ENCODE peak calls at places on chromosomes 7 and 10, in seven cellular contexts. C, Y, R, A, T, M and P are unnamed samples.

GRCh38 chr7:142626420-142627035 is 122.7 kb upstream of the PRSS1 start:
- DNase-seq in R (peak; percentile 84), C (peak; percentile 67), T (peak; percentile 49), M (peak; percentile 70), Y (no peak), A (peak; percentile 76), P (peak; percentile 62)

GRCh38 chr10:2036209-2036608 is 298.9 kb upstream of the ADARB2 start:
- DNase-seq in A (no peak), R (no peak), M (no peak), Y (no peak), C (no peak), T (no peak), P (no peak)

GRCh38 chr10:20215547-20216152 is 399.4 kb downstream of the PLXDC2 start:
- DNase-seq in A (no peak), R (no peak), M (no peak), Y (no peak), C (no peak), T (no peak), P (peak; percentile 64)

GRCh38 chr7:138979988-138980574 is 1.1 kb downstream of the KIAA1549 start:
- DNase-seq in T (no peak), M (no peak), R (no peak), A (no peak), Y (no peak), C (no peak), P (no peak)

GRCh38 chr7:80563561-80564327 is 51.9 kb upstream of the GNAT3 start:
- DNase-seq in R (no peak), Y (no peak), T (no peak), M (no peak), A (no peak), C (no peak), P (no peak)

GRCh38 chr10:93991596-93992284 is 2.0 kb upstream of the PLCE1 start:
- DNase-seq in A (peak; percentile 11), C (peak; percentile 45), R (peak; percentile 49), T (no peak), Y (no peak), M (no peak), P (peak; percentile 73)

GRCh38 chr7:44515595-44516268 is 25.3 kb upstream of the NUDCD3 start:
- DNase-seq in C (no peak), R (no peak), M (no peak), Y (no peak), T (no peak), A (no peak), P (no peak)

GRCh38 chr7:124996778-124997177 is 67.2 kb upstream of the POT1 start:
- DNase-seq in T (no peak), R (no peak), Y (no peak), C (no peak), M (no peak), A (peak; percentile 4), P (no peak)

GRCh38 chr7:134449596-134450194 is 9.2 kb downstream of the AKR1B1 start:
- DNase-seq in R (no peak), A (no peak), Y (no peak), M (no peak), T (no peak), C (no peak), P (no peak)

GRCh38 chr7:100247152-100247757 is 27.5 kb downstream of the PVRIG start:
- DNase-seq in C (no peak), A (peak; percentile 27), Y (peak; percentile 35), T (no peak), R (no peak), M (no peak), P (peak; percentile 92)